ENCODE peak calls at places on chromosomes 13 and 19, in five cellular contexts. F, H, I, L and W are unnamed samples.

GRCh38 chr13:36453518-36453917 is 21.2 kb downstream of the CCNA1 start:
- DNase-seq in F (no peak), H (no peak), I (peak), L (no peak), W (peak)

GRCh38 chr13:32225494-32225931 is 89.7 kb downstream of the ZAR1L start:
- DNase-seq in F (no peak), H (no peak), I (peak), L (no peak), W (peak)

GRCh38 chr13:64441740-64442139 is 2788.4 kb downstream of the PCDH9 start:
- DNase-seq in F (no peak), H (no peak), I (no peak), L (no peak), W (no peak)

GRCh38 chr13:76012091-76012721 is 376.1 kb downstream of the LMO7 start:
- DNase-seq in F (no peak), H (no peak), I (peak), L (no peak), W (peak)

GRCh38 chr13:47298506-47298905 is 401.7 kb upstream of the HTR2A start:
- DNase-seq in F (no peak), H (no peak), I (peak), L (no peak), W (peak)

GRCh38 chr13:31477961-31478360 is 261.4 kb upstream of the RXFP2 start:
- DNase-seq in F (no peak), H (no peak), I (peak), L (no peak), W (no peak)

GRCh38 chr19:14433454-14434156 is 499 bp downstream of the PKN1 start:
- DNase-seq in F (no peak), H (no peak), I (no peak), L (no peak), W (no peak)

GRCh38 chr19:873084-874019 is 13.9 kb downstream of the CFD start:
- DNase-seq in F (no peak), H (no peak), I (peak), L (peak), W (peak)

GRCh38 chr13:53513199-53513598 is 484.6 kb downstream of the OLFM4 start:
- DNase-seq in F (no peak), H (no peak), I (no peak), L (no peak), W (no peak)

GRCh38 chr19:29771708-29772415 is 39.9 kb upstream of the CCNE1 start:
- DNase-seq in F (peak), H (peak), I (peak), L (peak), W (peak)

GRCh38 chr19:1091544-1092175 is 3.5 kb downstream of the POLR2E start:
- DNase-seq in F (no peak), H (no peak), I (no peak), L (no peak), W (no peak)

GRCh38 chr13:27171830-27172494 is 351 bp upstream of the USP12 start:
- DNase-seq in F (peak), H (no peak), I (peak), L (peak), W (peak)
- H2BK15ac ChIP-seq in F (no peak), H (no peak), I (no peak), L (no peak), W (peak)

GRCh38 chr13:44389003-44389666 is 15.5 kb downstream of the SERP2 start:
- DNase-seq in F (no peak), H (no peak), I (no peak), L (no peak), W (no peak)

GRCh38 chr13:44385847-44386246 is 12.2 kb downstream of the SERP2 start:
- DNase-seq in F (no peak), H (no peak), I (no peak), L (no peak), W (no peak)

GRCh38 chr13:44386932-44387556 is 13.4 kb downstream of the SERP2 start:
- DNase-seq in F (no peak), H (no peak), I (no peak), L (no peak), W (no peak)

GRCh38 chr13:44389856-44390255 is 16.2 kb downstream of the SERP2 start:
- DNase-seq in F (no peak), H (no peak), I (no peak), L (no peak), W (no peak)

GRCh38 chr13:44388427-44388826 is 14.8 kb downstream of the SERP2 start:
- DNase-seq in F (no peak), H (no peak), I (no peak), L (no peak), W (no peak)
- H2BK15ac ChIP-seq in F (no peak), H (no peak), I (no peak), L (no peak), W (no peak)

GRCh38 chr13:28743499-28744083 is 24.8 kb upstream of the SLC46A3 start:
- DNase-seq in F (no peak), H (no peak), I (no peak), L (no peak), W (no peak)

GRCh38 chr13:28746289-28746612 is 27.5 kb upstream of the SLC46A3 start:
- DNase-seq in F (no peak), H (no peak), I (no peak), L (no peak), W (no peak)

GRCh38 chr13:28743045-28743444 is 24.3 kb upstream of the SLC46A3 start:
- DNase-seq in F (no peak), H (no peak), I (no peak), L (no peak), W (no peak)

GRCh38 chr13:28744091-28744536 is 25.3 kb upstream of the SLC46A3 start:
- DNase-seq in F (no peak), H (no peak), I (peak), L (peak), W (peak)

GRCh38 chr13:28744656-28745055 is 25.9 kb upstream of the SLC46A3 start:
- DNase-seq in F (no peak), H (no peak), I (no peak), L (no peak), W (no peak)
- H2BK15ac ChIP-seq in F (no peak), H (no peak), I (no peak), L (no peak), W (no peak)

DNA sequence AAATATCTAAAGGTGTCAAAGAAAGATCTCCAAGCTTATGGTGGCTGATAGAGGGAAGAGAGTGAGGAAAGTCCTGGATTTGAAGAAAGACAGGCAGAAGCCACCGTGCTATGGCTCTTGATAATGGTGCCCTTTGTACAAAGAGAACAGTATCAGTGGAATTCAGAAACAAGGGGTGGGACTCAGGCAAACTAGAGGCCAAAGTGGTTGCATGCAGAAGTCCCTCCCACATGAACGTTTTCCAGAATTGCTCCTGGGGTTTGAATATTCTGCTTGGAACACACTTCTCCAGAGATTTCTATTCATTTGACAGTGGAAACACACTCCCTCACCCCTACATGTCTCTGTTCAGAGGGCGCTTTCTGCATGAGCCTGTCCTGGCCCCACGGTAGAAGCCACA is 10.1 kb upstream of the MBNL2 start:
- DNase-seq in F (no peak), H (no peak), I (no peak), L (no peak), W (no peak)
- H2BK15ac ChIP-seq in F (no peak), H (no peak), I (no peak), L (no peak), W (peak)

DNA sequence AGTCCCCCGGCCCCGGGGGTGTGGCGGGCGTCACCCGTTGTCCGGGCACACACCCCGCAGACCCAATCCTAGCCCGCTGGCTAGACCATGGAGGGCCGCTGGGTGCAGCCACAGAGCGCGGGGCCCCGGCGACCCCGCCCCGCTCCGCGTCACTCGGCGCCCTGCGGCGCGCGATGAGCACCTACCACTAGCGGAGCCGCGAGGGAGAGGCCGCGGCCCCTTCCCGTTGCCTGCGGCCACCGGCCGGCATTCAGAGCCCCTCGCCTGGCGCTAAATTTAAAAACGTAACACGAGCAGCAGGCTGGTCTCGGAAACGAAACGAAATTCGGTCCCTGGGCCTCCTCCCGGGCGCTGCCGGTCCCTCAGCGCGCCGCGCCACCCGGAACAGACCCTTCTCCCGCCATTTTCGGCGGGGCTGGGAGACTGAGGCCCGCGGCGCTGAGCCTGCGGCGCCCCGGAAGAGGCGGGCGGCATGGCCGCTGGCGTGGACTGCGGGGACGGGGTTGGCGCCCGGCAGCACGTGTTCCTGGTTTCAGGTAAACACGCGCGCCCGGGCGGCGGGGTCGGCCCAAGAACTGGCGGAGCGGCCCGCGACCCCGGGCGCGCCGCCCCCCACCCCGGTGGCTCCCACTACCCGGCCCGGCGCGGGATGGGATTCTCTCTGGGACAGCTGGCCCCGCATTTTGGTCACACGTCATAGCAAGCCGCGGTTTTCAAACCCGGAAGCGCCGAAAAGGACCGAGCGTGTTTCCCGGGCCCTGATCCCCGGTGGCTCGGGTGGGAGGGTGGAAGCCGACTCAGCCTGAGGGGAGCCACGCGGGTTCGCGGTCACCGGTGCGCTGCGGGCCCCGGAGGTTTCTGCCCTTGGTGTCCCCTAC is at the start of gene RNASEH2B:
- DNase-seq in F (peak), H (no peak), I (peak), L (peak), W (peak)
- H2BK15ac ChIP-seq in F (peak), H (no peak), I (peak), L (no peak), W (peak)

GRCh38 chr13:100657881-100658315 is 16.7 kb downstream of the TMTC4 start:
- DNase-seq in F (no peak), H (no peak), I (no peak), L (no peak), W (no peak)

GRCh38 chr13:100658363-100658762 is 16.2 kb downstream of the TMTC4 start:
- DNase-seq in F (no peak), H (no peak), I (no peak), L (no peak), W (no peak)

GRCh38 chr13:100662470-100663211 is 12.0 kb downstream of the TMTC4 start:
- DNase-seq in F (no peak), H (no peak), I (no peak), L (no peak), W (no peak)

GRCh38 chr13:100660761-100661160 is 13.8 kb downstream of the TMTC4 start:
- DNase-seq in F (no peak), H (no peak), I (no peak), L (no peak), W (no peak)

DNA sequence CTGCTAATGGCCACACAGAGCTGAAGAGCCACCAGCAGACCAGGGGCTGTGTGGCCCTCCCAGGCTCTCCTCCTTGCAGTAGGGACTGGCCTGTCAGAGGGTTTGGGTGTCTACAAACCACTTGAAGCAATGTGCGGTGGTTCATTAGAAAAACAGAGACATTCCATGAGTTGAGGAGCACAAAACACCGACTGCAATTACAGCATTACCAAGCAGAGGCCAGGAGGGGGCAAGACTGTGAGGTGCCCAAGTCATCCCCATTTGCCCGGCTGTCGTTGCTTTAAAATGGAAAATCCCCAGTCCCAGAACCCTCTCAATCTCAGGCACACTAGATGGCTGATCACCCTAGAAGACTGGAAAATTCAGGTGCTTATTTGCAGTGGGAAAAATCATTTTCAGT is 15.0 kb downstream of the TMTC4 start:
- DNase-seq in F (no peak), H (no peak), I (no peak), L (peak), W (no peak)
- H2BK15ac ChIP-seq in F (no peak), H (no peak), I (no peak), L (no peak), W (no peak)